ENCODE peak calls at places on chromosomes 13 and 19, in five cellular contexts. P, A, J, R and K are unnamed samples. For H3K4me1, the result is how much of the 10 kb centered on the place peaks cover.

GRCh38 chr19:18000981-18001836 is 6.8 kb upstream of the ARRDC2 start:
- DNase-seq in J (peak), P (peak), A (no peak), R (no peak), K (no peak)

GRCh38 chr13:54078271-54078670 is 1049.7 kb downstream of the OLFM4 start:
- DNase-seq in A (no peak), R (no peak), J (no peak), P (no peak), K (no peak)

GRCh38 chr19:52941941-52942370 is 18.7 kb upstream of the ZNF888 start:
- DNase-seq in A (no peak), P (peak), J (peak), R (no peak), K (no peak)

GRCh38 chr19:7366701-7367420 is 18.1 kb downstream of the ARHGEF18 start:
- DNase-seq in P (peak), R (no peak), A (no peak), J (peak), K (no peak)

GRCh38 chr13:36815069-36815468 is 4.0 kb upstream of the RFXAP start:
- DNase-seq in A (no peak), J (no peak), P (no peak), R (no peak), K (no peak)

GRCh38 chr13:40402931-40403412 is 263.5 kb downstream of the FOXO1 start:
- DNase-seq in P (no peak), R (no peak), A (no peak), J (peak), K (no peak)

GRCh38 chr19:29843180-29844051 is 31.6 kb downstream of the CCNE1 start:
- DNase-seq in P (peak), A (no peak), R (peak), J (no peak), K (no peak)

GRCh38 chr19:19034204-19034624 is 811 bp downstream of the ARMC6 start:
- DNase-seq in J (peak), P (peak), R (peak), A (peak), K (peak)

GRCh38 chr13:111912991-111913781 is 153.8 kb upstream of the SOX1 start:
- DNase-seq in J (no peak), A (no peak), R (no peak), P (peak), K (no peak)

GRCh38 chr19:2619076-2619475 is 83.4 kb downstream of the GNG7 start:
- DNase-seq in R (no peak), P (no peak), J (no peak), A (no peak), K (no peak)

GRCh38 chr19:2617393-2618165 is 84.9 kb downstream of the GNG7 start:
- DNase-seq in R (no peak), J (no peak), A (no peak), P (no peak), K (no peak)

GRCh38 chr19:2616741-2617392 is 85.6 kb downstream of the GNG7 start:
- DNase-seq in P (no peak), J (no peak), R (no peak), A (no peak), K (no peak)

GRCh38 chr19:2615782-2616181 is 86.7 kb downstream of the GNG7 start:
- DNase-seq in R (no peak), J (no peak), A (no peak), P (no peak), K (no peak)

GRCh38 chr19:2618611-2619010 is 83.9 kb downstream of the GNG7 start:
- DNase-seq in J (peak), A (no peak), R (no peak), P (peak), K (no peak)
- H3K4me1 ChIP-seq in J (under half), A (under half), R (under half), P (under half), K (under half)

DNA sequence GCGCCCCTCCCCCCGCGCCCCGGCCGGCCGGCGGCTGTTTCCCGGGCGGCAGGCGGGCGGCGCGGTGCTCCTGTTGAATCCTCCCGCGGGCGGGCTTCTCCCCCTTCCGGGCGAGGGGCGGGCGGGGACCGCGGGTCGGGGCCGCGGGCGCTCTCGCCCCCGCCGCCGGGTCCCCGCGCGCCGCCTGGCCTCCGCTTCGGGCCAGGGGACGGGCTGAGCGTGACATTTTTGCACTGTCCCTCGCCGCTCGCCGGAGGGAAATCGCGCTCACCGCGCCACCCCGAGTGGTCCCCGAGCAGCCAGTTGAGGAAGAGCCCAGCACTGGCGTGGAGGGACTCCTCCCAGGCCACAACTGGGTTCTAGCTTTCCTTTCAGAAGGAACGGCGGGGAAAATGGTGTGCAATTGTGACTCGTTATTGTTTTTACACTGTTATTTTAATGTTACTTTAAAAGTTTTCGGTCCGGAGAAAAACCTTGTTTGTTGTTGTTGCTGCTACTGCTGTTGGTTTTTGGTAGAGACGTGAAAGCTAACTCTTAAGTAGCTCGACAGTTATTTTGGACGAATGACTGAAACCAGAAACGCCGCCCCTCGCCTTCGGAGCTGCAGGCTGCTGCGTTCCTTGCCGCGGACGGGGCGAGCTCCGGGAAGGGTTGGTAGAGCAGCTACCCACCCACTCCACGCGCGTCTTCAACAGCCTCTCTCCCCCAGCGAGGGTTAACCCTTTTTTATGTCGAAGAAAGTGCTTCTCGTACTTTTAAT is 942 bp downstream of the PDS5B start:
- DNase-seq in A (no peak), J (peak), R (peak), P (peak), K (no peak)
- H3K9ac ChIP-seq in A (peak), J (peak), R (peak), P (peak), K (peak)

DNA sequence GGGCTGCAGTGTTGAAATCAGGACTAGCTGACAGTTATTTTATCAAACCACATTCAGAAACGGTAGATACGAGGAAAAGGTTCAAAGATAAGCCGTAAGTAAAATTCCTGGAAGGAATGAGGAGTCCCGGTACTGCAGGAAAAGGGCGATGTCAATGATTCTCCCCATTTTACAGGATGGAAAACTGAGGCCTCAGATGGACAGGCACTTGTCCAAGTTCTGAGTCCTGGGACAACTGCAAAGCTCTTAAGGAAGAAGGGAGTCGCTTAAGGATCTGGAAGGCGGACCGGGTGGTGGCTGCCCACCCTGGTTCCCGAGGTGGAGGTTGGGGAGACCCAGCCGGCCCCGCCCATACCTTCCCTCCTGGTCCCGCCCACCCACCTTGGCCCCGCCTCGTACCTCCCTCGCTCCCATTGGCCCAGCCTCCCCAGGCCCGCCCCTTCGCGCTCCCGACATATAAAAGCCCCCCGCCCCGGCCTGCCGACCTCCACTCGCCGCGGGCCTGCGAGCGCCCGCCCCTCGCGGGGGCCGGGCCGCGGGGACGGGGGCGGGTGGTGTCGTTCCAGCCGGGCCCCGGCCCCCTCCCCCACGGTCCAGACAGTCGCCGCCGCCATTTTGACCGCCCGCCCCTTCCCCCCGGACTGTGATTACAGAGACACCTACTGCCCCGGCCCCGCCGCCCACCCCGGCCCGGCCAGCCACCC is 587 bp downstream of the RFX1 start:
- DNase-seq in J (peak), A (peak), P (peak), R (peak), K (peak)
- H3K4me1 ChIP-seq in J (under half), A (under half), P (under half), R (under half), K (under half)

DNA sequence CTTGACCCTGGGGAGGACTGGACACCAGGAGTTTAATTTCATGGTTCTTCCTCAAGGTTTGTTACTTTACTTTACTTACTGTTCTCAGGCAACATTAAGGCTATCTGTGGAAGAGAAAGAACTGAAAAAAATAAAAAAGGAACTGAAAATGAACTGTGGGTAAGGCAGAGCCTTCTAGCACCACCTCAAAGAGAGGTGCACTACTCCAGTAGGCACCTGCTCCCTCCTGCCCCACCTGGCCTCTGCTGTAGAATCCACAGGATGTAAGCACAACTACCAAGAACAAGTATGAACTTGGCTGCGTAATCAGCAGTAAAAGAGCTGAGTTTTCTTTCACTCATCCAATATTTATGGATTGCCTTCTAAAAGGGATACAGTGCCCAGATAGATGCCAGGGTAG is 12.2 kb downstream of the ZNF112 start:
- DNase-seq in R (no peak), A (no peak), P (no peak), J (no peak), K (no peak)
- H3K9ac ChIP-seq in R (no peak), A (no peak), P (no peak), J (no peak), K (no peak)

GRCh38 chr13:43365042-43365344 is 341.6 kb downstream of the DNAJC15 start:
- DNase-seq in A (no peak), R (no peak), J (no peak), P (no peak), K (no peak)
- H3K4me1 ChIP-seq in A (under half), R (under half), J (under half), P (under half), K (under half)

GRCh38 chr19:11181488-11181887 is 15.9 kb downstream of the KANK2 start:
- DNase-seq in J (no peak), P (no peak), A (no peak), R (no peak), K (no peak)

GRCh38 chr19:11176466-11177193 is 20.7 kb downstream of the KANK2 start:
- DNase-seq in J (no peak), A (no peak), P (no peak), R (no peak), K (no peak)

GRCh38 chr19:11177592-11177991 is 19.8 kb downstream of the KANK2 start:
- DNase-seq in J (no peak), R (no peak), P (no peak), A (no peak), K (no peak)

GRCh38 chr19:11180346-11180745 is 17.0 kb downstream of the KANK2 start:
- DNase-seq in A (no peak), P (no peak), J (no peak), R (no peak), K (no peak)

DNA sequence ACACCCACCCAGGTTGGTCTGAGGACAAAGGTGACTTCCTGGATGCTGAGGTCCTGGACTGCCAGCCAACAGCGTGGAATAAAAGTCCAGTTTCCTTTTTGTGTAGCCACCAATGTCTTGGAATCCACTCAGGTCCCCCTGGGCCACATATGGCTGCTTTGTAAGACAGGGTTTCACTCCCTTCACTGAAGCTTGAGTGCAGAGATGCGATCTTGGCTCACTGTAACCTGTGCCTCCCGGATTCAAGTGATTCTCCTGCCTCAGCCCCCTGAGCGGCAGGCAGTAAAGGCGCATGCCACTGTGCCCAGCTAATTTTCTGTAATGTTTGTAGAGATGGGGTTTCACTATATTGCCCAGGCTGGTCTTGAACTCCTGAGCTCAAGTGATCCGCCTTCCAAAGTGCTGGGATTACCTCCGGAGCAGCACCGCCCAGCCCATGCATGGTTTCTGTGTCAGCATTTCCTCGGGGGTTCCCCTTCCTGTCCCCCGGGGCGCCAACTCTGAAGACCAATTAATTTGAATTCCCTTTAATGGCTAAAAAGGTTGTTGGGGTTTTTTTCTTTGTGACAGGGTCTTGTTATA is 17.5 kb downstream of the KANK2 start:
- DNase-seq in J (no peak), P (no peak), A (no peak), R (no peak), K (no peak)
- H3K9ac ChIP-seq in J (no peak), P (no peak), A (no peak), R (no peak), K (peak)

GRCh38 chr19:38287604-38288003 is 16.4 kb upstream of the C19orf33 start:
- DNase-seq in J (no peak), R (no peak), A (no peak), P (no peak), K (no peak)

GRCh38 chr19:38283261-38283660 is 18.9 kb downstream of the SPINT2 start:
- DNase-seq in J (no peak), P (no peak), R (no peak), A (no peak), K (no peak)

GRCh38 chr19:38288127-38288855 is 15.8 kb upstream of the C19orf33 start:
- DNase-seq in A (no peak), J (no peak), P (no peak), R (no peak), K (no peak)

GRCh38 chr19:38284422-38284821 is 19.6 kb upstream of the C19orf33 start:
- DNase-seq in J (no peak), P (no peak), A (no peak), R (no peak), K (no peak)

DNA sequence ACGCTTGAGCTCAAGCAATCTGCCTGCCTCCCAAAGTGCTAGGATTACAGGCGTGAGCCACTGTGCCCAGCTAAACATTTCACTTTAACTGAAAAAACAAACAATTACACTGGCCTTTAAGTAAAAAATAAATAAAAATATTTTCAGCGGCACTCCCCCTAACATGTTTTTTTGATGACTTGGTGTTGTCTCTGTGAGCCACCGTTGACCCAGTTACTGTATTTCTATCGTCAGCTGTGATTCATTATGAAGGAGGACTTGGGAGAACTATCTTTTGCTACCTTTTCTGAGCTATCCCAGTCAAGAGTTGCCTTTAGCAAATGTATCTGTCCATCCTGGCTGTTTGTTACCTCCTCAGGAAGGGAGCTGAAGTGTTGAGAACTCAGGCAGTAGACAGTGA is 18.5 kb upstream of the C19orf33 start:
- DNase-seq in R (no peak), P (no peak), J (peak), A (no peak), K (no peak)
- H3K4me1 ChIP-seq in R (under half), P (under half), J (under half), A (under half), K (under half)

DNA sequence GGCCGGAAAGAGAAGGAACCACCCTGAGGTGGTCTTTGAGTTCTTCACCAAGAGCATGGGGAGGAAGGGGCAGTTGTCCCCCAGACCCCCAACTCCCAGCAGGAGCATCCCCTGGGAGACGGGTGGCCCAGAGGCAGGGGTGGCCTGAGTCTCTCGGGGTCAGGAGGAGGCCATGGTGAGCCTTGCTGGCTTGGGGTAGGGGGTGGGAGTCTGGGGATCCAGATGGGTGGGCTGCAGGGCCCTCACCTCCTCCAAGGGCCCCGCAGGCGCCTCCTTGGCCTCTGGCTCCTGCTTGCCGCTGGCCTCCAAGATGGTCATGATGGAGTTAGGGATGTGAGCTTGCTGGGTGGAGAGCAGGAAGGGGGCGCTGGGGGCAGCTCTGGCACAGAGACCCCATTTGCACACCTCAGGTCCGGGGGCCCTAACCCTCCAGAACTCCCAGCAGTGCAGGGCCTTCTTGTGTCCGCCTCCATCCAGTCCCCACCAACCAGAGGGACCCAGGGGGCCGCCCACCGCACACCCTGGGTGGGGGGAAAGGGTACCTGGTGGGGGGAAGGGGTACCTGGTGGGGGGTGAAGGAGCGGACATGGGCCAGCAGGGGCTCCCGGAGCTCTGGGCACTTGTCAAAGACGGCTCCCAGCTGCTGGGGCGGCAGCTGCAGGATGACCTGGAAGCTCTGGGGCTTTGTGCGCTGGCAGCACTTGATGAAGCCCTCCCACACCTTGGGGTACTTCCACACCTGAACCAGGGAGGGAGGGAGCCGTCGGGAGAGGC is 1.3 kb upstream of the RSPH6A start:
- DNase-seq in R (no peak), A (no peak), J (no peak), P (no peak), K (no peak)
- H3K9ac ChIP-seq in R (peak), A (no peak), J (no peak), P (no peak), K (peak)

DNA sequence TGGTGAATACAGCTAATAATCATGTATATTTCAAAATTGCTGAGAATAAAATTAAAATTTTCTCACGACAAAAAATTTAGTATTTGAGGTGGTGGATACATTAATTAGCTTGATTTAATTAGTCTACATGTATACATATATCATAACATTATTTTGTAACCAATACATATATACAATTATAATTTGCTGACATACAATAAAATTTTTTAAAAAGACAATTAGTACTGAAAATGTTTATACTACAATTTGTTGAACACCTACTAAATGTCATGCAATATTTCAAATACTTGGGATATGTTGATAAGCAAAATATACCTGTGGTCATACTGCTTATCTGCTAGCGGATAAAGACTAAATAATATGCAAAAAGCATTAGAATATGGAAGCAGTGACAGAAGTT is 586.5 kb downstream of the SLITRK6 start:
- DNase-seq in R (no peak), J (no peak), P (no peak), A (no peak), K (no peak)
- H3K4me1 ChIP-seq in R (under half), J (under half), P (under half), A (under half), K (under half)